ENCODE peak calls at places on chromosomes 4 and X, in four cellular contexts. One of them, this sample, is unnamed.
A peak's percentile ranks its signal among the peaks of the same experiment; 100 is the strongest.

GRCh38 chr4:158664806-158665205 is 6.9 kb downstream of the C4orf46 start:
- DNase-seq in pancreas: no peak
- DNase-seq in fibroblast of lung: no peak
- DNase-seq in effector memory CD4-positive, alpha-beta T cell: no peak
- DNase-seq in this sample: no peak

GRCh38 chrX:30141966-30142365 is 73.4 kb upstream of the MAGEB2 start:
- DNase-seq in pancreas: no peak
- DNase-seq in fibroblast of lung: peak; percentile 59
- DNase-seq in effector memory CD4-positive, alpha-beta T cell: no peak
- DNase-seq in this sample: no peak

GRCh38 chr4:105808030-105808429 is 87.2 kb upstream of the NPNT start:
- DNase-seq in pancreas: no peak
- DNase-seq in fibroblast of lung: no peak
- DNase-seq in effector memory CD4-positive, alpha-beta T cell: no peak
- DNase-seq in this sample: no peak

GRCh38 chrX:20139966-20140365 is 1.7 kb downstream of the EIF1AX start:
- DNase-seq in pancreas: no peak
- DNase-seq in fibroblast of lung: peak; percentile 61
- DNase-seq in effector memory CD4-positive, alpha-beta T cell: no peak
- DNase-seq in this sample: no peak

GRCh38 chrX:115023139-115023538 is 5.7 kb upstream of the IL13RA2 start:
- DNase-seq in pancreas: no peak
- DNase-seq in fibroblast of lung: peak; percentile 63
- DNase-seq in effector memory CD4-positive, alpha-beta T cell: no peak
- DNase-seq in this sample: no peak

GRCh38 chr4:1472148-1472797 is 66.0 kb upstream of the NKX1-1 start:
- DNase-seq in pancreas: no peak
- DNase-seq in fibroblast of lung: no peak
- DNase-seq in effector memory CD4-positive, alpha-beta T cell: no peak
- DNase-seq in this sample: no peak

GRCh38 chr4:165384608-165385007 is 5.8 kb downstream of the CPE start:
- DNase-seq in pancreas: no peak
- DNase-seq in fibroblast of lung: peak; percentile 64
- DNase-seq in effector memory CD4-positive, alpha-beta T cell: no peak
- DNase-seq in this sample: no peak

GRCh38 chr4:40292313-40292759 is 42.8 kb upstream of the CHRNA9 start:
- DNase-seq in pancreas: no peak
- DNase-seq in fibroblast of lung: peak; percentile 41
- DNase-seq in effector memory CD4-positive, alpha-beta T cell: no peak
- DNase-seq in this sample: no peak

GRCh38 chr4:7632341-7632740 is 197.6 kb upstream of the PSAPL1 start:
- DNase-seq in pancreas: no peak
- DNase-seq in fibroblast of lung: no peak
- DNase-seq in effector memory CD4-positive, alpha-beta T cell: no peak
- DNase-seq in this sample: no peak

GRCh38 chrX:21847342-21847741 is 7.9 kb downstream of the MBTPS2 start:
- DNase-seq in pancreas: no peak
- DNase-seq in fibroblast of lung: no peak
- DNase-seq in effector memory CD4-positive, alpha-beta T cell: no peak
- DNase-seq in this sample: no peak

GRCh38 chr4:149702414-149703108 is 113.1 kb downstream of the IQCM start:
- DNase-seq in pancreas: no peak
- DNase-seq in fibroblast of lung: no peak
- DNase-seq in effector memory CD4-positive, alpha-beta T cell: no peak
- DNase-seq in this sample: no peak

GRCh38 chr4:150694438-150694837 is 112.5 kb downstream of the MAB21L2 start:
- DNase-seq in pancreas: no peak
- DNase-seq in fibroblast of lung: no peak
- DNase-seq in effector memory CD4-positive, alpha-beta T cell: no peak
- DNase-seq in this sample: no peak

GRCh38 chrX:38206542-38206941 is 14.1 kb downstream of the SRPX start:
- DNase-seq in pancreas: no peak
- DNase-seq in fibroblast of lung: no peak
- DNase-seq in effector memory CD4-positive, alpha-beta T cell: no peak
- DNase-seq in this sample: no peak

GRCh38 chr4:96016615-96017299 is 176.9 kb downstream of the PDHA2 start:
- DNase-seq in pancreas: no peak
- DNase-seq in fibroblast of lung: peak; percentile 45
- DNase-seq in effector memory CD4-positive, alpha-beta T cell: no peak
- DNase-seq in this sample: no peak

GRCh38 chr4:136927172-136927571 is 605.1 kb downstream of the PCDH18 start:
- DNase-seq in pancreas: peak; percentile 18
- DNase-seq in fibroblast of lung: peak; percentile 10
- DNase-seq in effector memory CD4-positive, alpha-beta T cell: no peak
- DNase-seq in this sample: no peak

GRCh38 chr4:4801013-4801412 is 58.5 kb upstream of the MSX1 start:
- DNase-seq in pancreas: no peak
- DNase-seq in fibroblast of lung: no peak
- DNase-seq in effector memory CD4-positive, alpha-beta T cell: no peak
- DNase-seq in this sample: no peak

GRCh38 chr4:154313004-154313587 is 178.5 kb downstream of the DCHS2 start:
- DNase-seq in pancreas: no peak
- DNase-seq in fibroblast of lung: no peak
- DNase-seq in effector memory CD4-positive, alpha-beta T cell: no peak
- DNase-seq in this sample: no peak

GRCh38 chr4:87502580-87503238 is 26.5 kb downstream of the SPARCL1 start:
- DNase-seq in pancreas: no peak
- DNase-seq in fibroblast of lung: no peak
- DNase-seq in effector memory CD4-positive, alpha-beta T cell: no peak
- DNase-seq in this sample: no peak

GRCh38 chr4:8552581-8553205 is 27.5 kb upstream of the GPR78 start:
- DNase-seq in pancreas: no peak
- DNase-seq in fibroblast of lung: no peak
- DNase-seq in effector memory CD4-positive, alpha-beta T cell: no peak
- DNase-seq in this sample: no peak

GRCh38 chr4:39427477-39428119 is 20.9 kb downstream of the KLB start:
- DNase-seq in pancreas: no peak
- DNase-seq in fibroblast of lung: no peak
- DNase-seq in effector memory CD4-positive, alpha-beta T cell: no peak
- DNase-seq in this sample: no peak

GRCh38 chrX:108270280-108270679 is 167.9 kb downstream of the COL4A6 start:
- DNase-seq in pancreas: no peak
- DNase-seq in fibroblast of lung: no peak
- DNase-seq in effector memory CD4-positive, alpha-beta T cell: no peak
- DNase-seq in this sample: no peak

GRCh38 chr4:175536852-175537453 is 275.1 kb downstream of the GPM6A start:
- DNase-seq in pancreas: no peak
- DNase-seq in fibroblast of lung: peak; percentile 74
- DNase-seq in effector memory CD4-positive, alpha-beta T cell: no peak
- DNase-seq in this sample: no peak

GRCh38 chrX:739611-740010 is 109.0 kb downstream of the SHOX start:
- DNase-seq in pancreas: no peak
- DNase-seq in fibroblast of lung: no peak
- DNase-seq in effector memory CD4-positive, alpha-beta T cell: no peak
- DNase-seq in this sample: no peak

GRCh38 chrX:53287493-53288138 is 6.2 kb upstream of the IQSEC2 start:
- DNase-seq in pancreas: peak; percentile 34
- DNase-seq in fibroblast of lung: peak; percentile 63
- DNase-seq in effector memory CD4-positive, alpha-beta T cell: peak; percentile 21
- DNase-seq in this sample: peak; percentile 52

GRCh38 chrX:153703036-153703370 is 15.3 kb downstream of the SLC6A8 start:
- DNase-seq in pancreas: peak; percentile 60
- DNase-seq in fibroblast of lung: peak; percentile 54
- DNase-seq in effector memory CD4-positive, alpha-beta T cell: no peak
- DNase-seq in this sample: no peak

GRCh38 chr4:69800599-69800998 is 40.2 kb upstream of the SULT1B1 start:
- DNase-seq in pancreas: no peak
- DNase-seq in fibroblast of lung: no peak
- DNase-seq in effector memory CD4-positive, alpha-beta T cell: no peak
- DNase-seq in this sample: no peak

GRCh38 chrX:24283122-24283789 is 30.6 kb downstream of the SUPT20HL2 start:
- DNase-seq in pancreas: no peak
- DNase-seq in fibroblast of lung: peak; percentile 14
- DNase-seq in effector memory CD4-positive, alpha-beta T cell: no peak
- DNase-seq in this sample: no peak

GRCh38 chr4:88481557-88481956 is 24.6 kb downstream of the HERC5 start:
- DNase-seq in pancreas: no peak
- DNase-seq in fibroblast of lung: no peak
- DNase-seq in effector memory CD4-positive, alpha-beta T cell: no peak
- DNase-seq in this sample: no peak

GRCh38 chr4:182928061-182928460 is 10.9 kb upstream of the DCTD start:
- DNase-seq in pancreas: no peak
- DNase-seq in fibroblast of lung: no peak
- DNase-seq in effector memory CD4-positive, alpha-beta T cell: no peak
- DNase-seq in this sample: no peak

GRCh38 chr4:184453402-184454160 is 20.8 kb downstream of the IRF2 start:
- DNase-seq in pancreas: no peak
- DNase-seq in fibroblast of lung: peak; percentile 83
- DNase-seq in effector memory CD4-positive, alpha-beta T cell: no peak
- DNase-seq in this sample: peak; percentile 43

GRCh38 chr4:47209833-47210232 is 178.5 kb downstream of the GABRB1 start:
- DNase-seq in pancreas: no peak
- DNase-seq in fibroblast of lung: peak; percentile 71
- DNase-seq in effector memory CD4-positive, alpha-beta T cell: no peak
- DNase-seq in this sample: no peak

GRCh38 chr4:94011190-94011589 is 182.6 kb downstream of the ATOH1 start:
- DNase-seq in pancreas: no peak
- DNase-seq in fibroblast of lung: no peak
- DNase-seq in effector memory CD4-positive, alpha-beta T cell: no peak
- DNase-seq in this sample: no peak

GRCh38 chr4:94015956-94016355 is 187.4 kb downstream of the ATOH1 start:
- DNase-seq in pancreas: no peak
- DNase-seq in fibroblast of lung: no peak
- DNase-seq in effector memory CD4-positive, alpha-beta T cell: no peak
- DNase-seq in this sample: no peak

GRCh38 chr4:94014484-94015136 is 186.1 kb downstream of the ATOH1 start:
- DNase-seq in pancreas: no peak
- DNase-seq in fibroblast of lung: no peak
- DNase-seq in effector memory CD4-positive, alpha-beta T cell: no peak
- DNase-seq in this sample: no peak
- H3K27ac ChIP-seq in pancreas: no peak overlapping the region
- H3K27ac ChIP-seq in fibroblast of lung: no peak overlapping the region
- H3K27ac ChIP-seq in effector memory CD4-positive, alpha-beta T cell: no peak overlapping the region
- H3K27ac ChIP-seq in this sample: no peak overlapping the region

DNA sequence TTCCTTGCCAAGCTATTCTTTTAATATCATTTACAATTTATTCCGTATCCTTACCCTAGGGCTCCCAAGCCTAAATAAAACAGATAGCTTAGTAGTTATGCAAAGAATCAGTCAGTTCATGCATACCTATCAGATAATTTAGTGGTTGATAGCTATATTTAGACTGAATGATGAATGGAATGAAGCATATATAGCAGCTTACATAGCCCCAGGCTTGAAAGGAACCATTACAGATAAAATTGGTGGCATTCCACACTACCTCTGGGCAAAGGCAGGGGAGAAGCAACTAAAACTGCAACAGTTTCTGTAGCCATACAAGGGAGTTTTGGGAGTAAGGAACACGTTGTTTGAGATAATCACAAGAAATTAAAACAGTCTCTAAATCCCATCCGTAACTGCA is 2.7 kb downstream of the ACE2 start:
- DNase-seq in pancreas: no peak
- DNase-seq in fibroblast of lung: no peak
- DNase-seq in effector memory CD4-positive, alpha-beta T cell: no peak
- DNase-seq in this sample: no peak
- H3K4me3 ChIP-seq in pancreas: no peak overlapping the region
- H3K4me3 ChIP-seq in fibroblast of lung: no peak overlapping the region
- H3K4me3 ChIP-seq in effector memory CD4-positive, alpha-beta T cell: no peak overlapping the region
- H3K4me3 ChIP-seq in this sample: no peak overlapping the region

GRCh38 chrX:155886409-155886808 is 5.3 kb downstream of the VAMP7 start:
- DNase-seq in pancreas: no peak
- DNase-seq in fibroblast of lung: no peak
- DNase-seq in effector memory CD4-positive, alpha-beta T cell: no peak
- DNase-seq in this sample: no peak

GRCh38 chrX:155889328-155889727 is 8.2 kb downstream of the VAMP7 start:
- DNase-seq in pancreas: no peak
- DNase-seq in fibroblast of lung: no peak
- DNase-seq in effector memory CD4-positive, alpha-beta T cell: no peak
- DNase-seq in this sample: no peak

GRCh38 chrX:155893513-155893912 is 12.4 kb downstream of the VAMP7 start:
- DNase-seq in pancreas: no peak
- DNase-seq in fibroblast of lung: no peak
- DNase-seq in effector memory CD4-positive, alpha-beta T cell: no peak
- DNase-seq in this sample: no peak

GRCh38 chrX:155888139-155888538 is 7.0 kb downstream of the VAMP7 start:
- DNase-seq in pancreas: no peak
- DNase-seq in fibroblast of lung: peak; percentile 65
- DNase-seq in effector memory CD4-positive, alpha-beta T cell: no peak
- DNase-seq in this sample: no peak
- H3K27ac ChIP-seq in pancreas: no peak overlapping the region
- H3K27ac ChIP-seq in fibroblast of lung: no peak overlapping the region
- H3K27ac ChIP-seq in effector memory CD4-positive, alpha-beta T cell: no peak overlapping the region
- H3K27ac ChIP-seq in this sample: no peak overlapping the region

GRCh38 chr4:67575232-67575888 is 16.8 kb downstream of the STAP1 start:
- DNase-seq in pancreas: no peak
- DNase-seq in fibroblast of lung: no peak
- DNase-seq in effector memory CD4-positive, alpha-beta T cell: no peak
- DNase-seq in this sample: no peak
- H3K4me3 ChIP-seq in pancreas: no peak overlapping the region
- H3K4me3 ChIP-seq in fibroblast of lung: no peak overlapping the region
- H3K4me3 ChIP-seq in effector memory CD4-positive, alpha-beta T cell: no peak overlapping the region
- H3K4me3 ChIP-seq in this sample: peak overlapping the region; percentile 32

GRCh38 chr4:2865381-2865780 is 21.7 kb downstream of the ADD1 start:
- DNase-seq in pancreas: no peak
- DNase-seq in fibroblast of lung: no peak
- DNase-seq in effector memory CD4-positive, alpha-beta T cell: no peak
- DNase-seq in this sample: no peak

GRCh38 chr4:2866891-2867290 is 23.2 kb downstream of the ADD1 start:
- DNase-seq in pancreas: no peak
- DNase-seq in fibroblast of lung: no peak
- DNase-seq in effector memory CD4-positive, alpha-beta T cell: no peak
- DNase-seq in this sample: no peak

GRCh38 chr4:2867758-2868491 is 24.3 kb downstream of the ADD1 start:
- DNase-seq in pancreas: peak; percentile 26
- DNase-seq in fibroblast of lung: peak; percentile 61
- DNase-seq in effector memory CD4-positive, alpha-beta T cell: no peak
- DNase-seq in this sample: no peak

GRCh38 chr4:2868840-2869487 is 25.3 kb downstream of the ADD1 start:
- DNase-seq in pancreas: no peak
- DNase-seq in fibroblast of lung: no peak
- DNase-seq in effector memory CD4-positive, alpha-beta T cell: no peak
- DNase-seq in this sample: no peak

GRCh38 chr4:2866160-2866861 is 22.7 kb downstream of the ADD1 start:
- DNase-seq in pancreas: no peak
- DNase-seq in fibroblast of lung: no peak
- DNase-seq in effector memory CD4-positive, alpha-beta T cell: no peak
- DNase-seq in this sample: no peak
- H3K27ac ChIP-seq in pancreas: no peak overlapping the region
- H3K27ac ChIP-seq in fibroblast of lung: no peak overlapping the region
- H3K27ac ChIP-seq in effector memory CD4-positive, alpha-beta T cell: no peak overlapping the region
- H3K27ac ChIP-seq in this sample: no peak overlapping the region

GRCh38 chr4:142404191-142404611 is 441.9 kb downstream of the INPP4B start:
- DNase-seq in pancreas: no peak
- DNase-seq in fibroblast of lung: peak; percentile 62
- DNase-seq in effector memory CD4-positive, alpha-beta T cell: no peak
- DNase-seq in this sample: no peak
- H3K4me3 ChIP-seq in pancreas: peak overlapping the region; percentile 43
- H3K4me3 ChIP-seq in fibroblast of lung: peak overlapping the region; percentile 51
- H3K4me3 ChIP-seq in effector memory CD4-positive, alpha-beta T cell: peak overlapping the region; percentile 59
- H3K4me3 ChIP-seq in this sample: peak overlapping the region; percentile 71

DNA sequence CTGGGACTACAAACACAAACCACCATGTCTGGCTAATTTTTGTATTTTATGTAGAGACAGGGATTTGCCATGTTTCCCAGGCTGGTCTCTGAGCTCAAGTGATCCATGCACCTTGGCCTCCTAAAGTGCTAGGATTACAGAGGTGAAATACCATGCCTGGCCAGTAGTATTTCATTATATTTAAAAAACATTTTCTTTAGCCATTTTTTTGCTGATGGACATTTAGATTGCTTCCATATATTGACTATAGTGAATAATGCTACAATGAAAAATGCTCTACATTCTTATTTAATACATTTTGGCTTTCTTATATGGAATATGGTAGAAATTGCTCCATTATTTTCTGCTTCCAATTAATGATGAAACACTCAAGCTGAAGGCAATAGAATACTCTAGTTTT is 1439.7 kb downstream of the FSTL5 start:
- DNase-seq in pancreas: no peak
- DNase-seq in fibroblast of lung: no peak
- DNase-seq in effector memory CD4-positive, alpha-beta T cell: no peak
- DNase-seq in this sample: no peak
- H3K27ac ChIP-seq in pancreas: no peak overlapping the region
- H3K27ac ChIP-seq in fibroblast of lung: no peak overlapping the region
- H3K27ac ChIP-seq in effector memory CD4-positive, alpha-beta T cell: no peak overlapping the region
- H3K27ac ChIP-seq in this sample: no peak overlapping the region